ENCODE peak calls at places on chromosomes 3 and 15, in ten cellular contexts. U, H, D, W, J, L, O, Y, G and Q are unnamed samples.

GRCh38 chr15:53384417-53384816 is 375.0 kb downstream of the WDR72 start:
- DNase-seq in U (no peak), H (no peak), D (no peak), W (no peak), J (no peak), L (no peak), O (peak), Y (no peak), G (no peak), Q (no peak)

GRCh38 chr3:151452814-151453213 is 8.0 kb downstream of the IGSF10 start:
- DNase-seq in U (no peak), H (no peak), D (no peak), W (no peak), J (no peak), L (no peak), O (no peak), Y (no peak), G (no peak), Q (no peak)

GRCh38 chr3:98027084-98027445 is 8.1 kb downstream of the GABRR3 start:
- DNase-seq in U (no peak), H (no peak), D (no peak), W (no peak), J (no peak), L (peak), O (no peak), Y (no peak), G (no peak), Q (no peak)

GRCh38 chr3:195236076-195236798 is 34.7 kb downstream of the XXYLT1 start:
- DNase-seq in U (no peak), H (no peak), D (no peak), W (peak), J (no peak), L (no peak), O (no peak), Y (no peak), G (no peak), Q (no peak)

GRCh38 chr3:188575501-188575900 is 421.5 kb downstream of the LPP start:
- DNase-seq in U (no peak), H (no peak), D (no peak), W (no peak), J (no peak), L (no peak), O (no peak), Y (no peak), G (no peak), Q (no peak)

GRCh38 chr3:15753056-15753710 is 44.6 kb downstream of the ANKRD28 start:
- DNase-seq in U (no peak), H (no peak), D (no peak), W (no peak), J (no peak), L (no peak), O (no peak), Y (no peak), G (no peak), Q (no peak)

GRCh38 chr15:90221251-90221900 is 12.4 kb downstream of the CIB1 start:
- DNase-seq in U (peak), H (peak), D (peak), W (peak), J (peak), L (peak), O (peak), Y (peak), G (peak), Q (peak)

GRCh38 chr15:81313686-81314085 is 10.3 kb downstream of the STARD5 start:
- DNase-seq in U (no peak), H (no peak), D (no peak), W (no peak), J (no peak), L (no peak), O (no peak), Y (no peak), G (no peak), Q (no peak)

GRCh38 chr15:43974852-43975251 is 148.1 kb downstream of the WDR76 start:
- DNase-seq in U (no peak), H (no peak), D (no peak), W (no peak), J (no peak), L (no peak), O (no peak), Y (no peak), G (peak), Q (no peak)

GRCh38 chr3:32952369-32953067 is 1.1 kb downstream of the CCR4 start:
- DNase-seq in U (no peak), H (no peak), D (no peak), W (no peak), J (no peak), L (no peak), O (no peak), Y (no peak), G (no peak), Q (no peak)

GRCh38 chr15:76932090-76932966 is 779 bp downstream of the RCN2 start:
- DNase-seq in U (peak), H (peak), D (peak), W (no peak), J (peak), L (no peak), O (peak), Y (no peak), G (no peak), Q (no peak)

GRCh38 chr3:101979033-101979432 is 129.7 kb downstream of the NFKBIZ start:
- DNase-seq in U (no peak), H (no peak), D (no peak), W (no peak), J (no peak), L (no peak), O (no peak), Y (no peak), G (no peak), Q (no peak)

GRCh38 chr15:91480426-91480825 is 373.1 kb upstream of the SLCO3A1 start:
- DNase-seq in U (no peak), H (no peak), D (no peak), W (no peak), J (no peak), L (no peak), O (no peak), Y (no peak), G (no peak), Q (no peak)

GRCh38 chr15:68352401-68353062 is 75.0 kb downstream of the FEM1B start:
- DNase-seq in U (peak), H (peak), D (peak), W (peak), J (peak), L (no peak), O (no peak), Y (no peak), G (no peak), Q (peak)

GRCh38 chr3:128919988-128920387 is 40.6 kb downstream of the ACAD9 start:
- DNase-seq in U (no peak), H (no peak), D (no peak), W (no peak), J (no peak), L (no peak), O (no peak), Y (no peak), G (no peak), Q (no peak)

GRCh38 chr3:141860766-141861513 is 15.5 kb upstream of the ATP1B3 start:
- DNase-seq in U (peak), H (no peak), D (no peak), W (no peak), J (no peak), L (no peak), O (no peak), Y (no peak), G (no peak), Q (no peak)

GRCh38 chr3:174268061-174268460 is 591.1 kb upstream of the NAALADL2 start:
- DNase-seq in U (no peak), H (no peak), D (no peak), W (no peak), J (no peak), L (no peak), O (no peak), Y (no peak), G (no peak), Q (no peak)

GRCh38 chr3:9862391-9863235 is 17.4 kb downstream of the CIDEC start:
- DNase-seq in U (no peak), H (no peak), D (peak), W (peak), J (peak), L (no peak), O (peak), Y (no peak), G (peak), Q (no peak)

GRCh38 chr3:178850452-178851166 is 221.0 kb downstream of the ZMAT3 start:
- DNase-seq in U (no peak), H (no peak), D (no peak), W (no peak), J (no peak), L (no peak), O (no peak), Y (no peak), G (no peak), Q (peak)

GRCh38 chr3:194647747-194648146 is 14.5 kb upstream of the TMEM44 start:
- DNase-seq in U (no peak), H (no peak), D (no peak), W (no peak), J (no peak), L (no peak), O (no peak), Y (no peak), G (no peak), Q (no peak)

GRCh38 chr3:72375237-72376154 is 472.7 kb downstream of the SHQ1 start:
- DNase-seq in U (no peak), H (peak), D (no peak), W (no peak), J (no peak), L (no peak), O (peak), Y (no peak), G (peak), Q (no peak)

GRCh38 chr3:32596926-32597369 is 26.3 kb upstream of the DYNC1LI1 start:
- DNase-seq in U (peak), H (no peak), D (peak), W (no peak), J (no peak), L (no peak), O (no peak), Y (no peak), G (no peak), Q (peak)

GRCh38 chr3:56133423-56133822 is 334.8 kb downstream of the ERC2 start:
- DNase-seq in U (peak), H (no peak), D (peak), W (no peak), J (peak), L (no peak), O (no peak), Y (no peak), G (no peak), Q (peak)

GRCh38 chr15:67895237-67895636 is 55.4 kb upstream of the RNU6-1 start:
- DNase-seq in U (no peak), H (no peak), D (no peak), W (no peak), J (no peak), L (no peak), O (no peak), Y (no peak), G (no peak), Q (no peak)

GRCh38 chr3:23996058-23996457 is 51.0 kb downstream of the NR1D2 start:
- DNase-seq in U (peak), H (no peak), D (peak), W (no peak), J (peak), L (no peak), O (no peak), Y (no peak), G (no peak), Q (no peak)

GRCh38 chr3:9111349-9112265 is 137.8 kb downstream of the SRGAP3 start:
- DNase-seq in U (peak), H (no peak), D (no peak), W (no peak), J (peak), L (no peak), O (peak), Y (peak), G (no peak), Q (peak)

GRCh38 chr15:75037685-75038084 is 14.3 kb downstream of the PPCDC start:
- DNase-seq in U (no peak), H (no peak), D (no peak), W (no peak), J (peak), L (no peak), O (no peak), Y (no peak), G (no peak), Q (no peak)

GRCh38 chr15:56971571-56971970 is 53.1 kb downstream of the TCF12 start:
- DNase-seq in U (peak), H (no peak), D (peak), W (no peak), J (no peak), L (no peak), O (no peak), Y (no peak), G (no peak), Q (no peak)

GRCh38 chr3:24406900-24407299 is 87.8 kb downstream of the THRB start:
- DNase-seq in U (no peak), H (no peak), D (no peak), W (no peak), J (no peak), L (no peak), O (no peak), Y (no peak), G (no peak), Q (no peak)

GRCh38 chr15:76260246-76260938 is 50.9 kb downstream of the ETFA start:
- DNase-seq in U (no peak), H (no peak), D (no peak), W (no peak), J (no peak), L (no peak), O (no peak), Y (no peak), G (no peak), Q (no peak)

GRCh38 chr15:90414408-90415028 is 26.5 kb downstream of the IQGAP1 start:
- DNase-seq in U (peak), H (peak), D (peak), W (no peak), J (peak), L (no peak), O (no peak), Y (no peak), G (no peak), Q (peak)